ENCODE peak calls at places on chromosomes 12 and 14, in seven cellular contexts. S, B, V, A, F, Y and K are unnamed samples.

GRCh38 chr12:38823314-38823713 is 82.1 kb downstream of the CPNE8 start:
- DNase-seq in Y (no peak), A (no peak), S (no peak), B (no peak), V (no peak), F (no peak), K (no peak)

GRCh38 chr14:76759589-76759988 is 1.7 kb upstream of the VASH1 start:
- DNase-seq in B (no peak), V (peak; percentile 1), A (no peak), F (no peak), S (no peak), Y (no peak), K (peak; percentile 2)

GRCh38 chr12:88993655-88994054 is 358.6 kb downstream of the DUSP6 start:
- DNase-seq in B (no peak), Y (no peak), F (peak; percentile 36), S (no peak), A (peak; percentile 65), V (peak; percentile 19), K (peak; percentile 5)

GRCh38 chr12:116122639-116123038 is 154.9 kb downstream of the MED13L start:
- DNase-seq in Y (no peak), V (no peak), A (no peak), S (no peak), F (no peak), B (no peak), K (no peak)

GRCh38 chr12:112153900-112154234 is 28.5 kb downstream of the TRAFD1 start:
- DNase-seq in Y (no peak), F (no peak), S (no peak), V (no peak), B (no peak), A (no peak), K (no peak)

GRCh38 chr12:49636979-49637378 is 13.6 kb downstream of the PRPF40B start:
- DNase-seq in F (peak; percentile 58), V (peak; percentile 87), B (peak; percentile 52), A (peak; percentile 84), S (peak; percentile 82), Y (peak; percentile 52), K (peak; percentile 32)

GRCh38 chr14:92143309-92143708 is 21.5 kb downstream of the CPSF2 start:
- DNase-seq in Y (no peak), B (no peak), V (no peak), F (no peak), S (no peak), A (no peak), K (no peak)

GRCh38 chr12:52062167-52063080 is 7.4 kb upstream of the ATG101 start:
- DNase-seq in S (peak; percentile 76), V (peak; percentile 57), F (no peak), A (no peak), B (no peak), Y (no peak), K (no peak)

GRCh38 chr14:61797304-61797703 is 35.1 kb downstream of the SNAPC1 start:
- DNase-seq in B (no peak), S (no peak), F (no peak), A (no peak), Y (no peak), V (no peak), K (no peak)

GRCh38 chr14:74904623-74905503 is 18.2 kb downstream of the RPS6KL1 start:
- DNase-seq in S (no peak), Y (no peak), F (no peak), B (no peak), V (no peak), A (no peak), K (no peak)

GRCh38 chr14:74906923-74907620 is 16.0 kb downstream of the RPS6KL1 start:
- DNase-seq in V (no peak), F (no peak), S (no peak), Y (no peak), B (peak; percentile 62), A (peak; percentile 56), K (no peak)

GRCh38 chr14:74907744-74908143 is 15.3 kb downstream of the RPS6KL1 start:
- DNase-seq in V (no peak), A (no peak), F (no peak), B (no peak), Y (no peak), S (no peak), K (no peak)

GRCh38 chr14:74902941-74903705 is 19.9 kb downstream of the RPS6KL1 start:
- DNase-seq in F (no peak), Y (no peak), B (no peak), S (no peak), A (peak; percentile 34), V (no peak), K (no peak)

GRCh38 chr14:74905595-74906142 is 17.4 kb downstream of the RPS6KL1 start:
- DNase-seq in S (peak; percentile 87), Y (peak; percentile 77), F (peak; percentile 36), A (peak; percentile 85), B (peak; percentile 77), V (peak; percentile 86), K (peak; percentile 55)
- TF ChIP-seq POLR2AphosphoS5 in S (no peak), Y (no peak), F (no peak), A (no peak), B (no peak), V (peak; percentile 56), K (peak; percentile 20)

DNA sequence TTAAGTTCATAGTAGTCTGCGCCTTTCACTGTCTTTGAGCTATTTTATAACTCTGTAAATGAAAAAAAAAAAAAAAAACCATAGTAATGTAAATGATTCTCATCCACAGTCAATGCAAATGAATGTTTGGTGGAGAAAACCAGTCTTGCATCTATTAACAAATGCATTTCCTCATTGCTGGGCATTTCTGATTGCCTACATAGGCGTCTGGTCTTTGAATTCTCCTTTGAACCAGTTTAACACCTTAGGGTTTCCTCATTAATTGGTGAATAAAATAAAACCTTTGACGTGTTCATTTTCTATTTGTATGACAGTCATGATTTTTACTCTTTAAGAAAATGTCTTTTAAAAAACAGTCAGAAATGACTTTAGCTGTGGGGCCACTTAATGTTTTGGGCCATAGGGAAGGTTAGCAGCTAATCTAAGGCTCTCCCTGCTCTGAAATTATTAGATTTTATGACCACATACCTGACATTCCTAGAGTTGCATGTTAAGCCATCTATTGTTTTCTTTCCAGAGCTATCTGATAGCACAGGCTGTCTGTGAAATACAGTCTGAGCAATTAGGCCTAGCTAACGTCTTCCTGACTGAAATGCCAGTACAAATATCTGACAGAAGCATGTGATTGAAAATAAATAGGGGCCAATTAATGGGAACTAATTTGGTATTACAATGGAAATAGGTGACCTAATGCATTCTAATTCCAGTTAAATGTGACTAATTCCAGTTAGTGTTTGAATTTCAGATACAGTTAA is 114.9 kb downstream of the C12orf75 start:
- DNase-seq in F (peak; percentile 5), V (no peak), Y (no peak), S (no peak), A (peak; percentile 37), B (no peak), K (no peak)
- H3K27ac ChIP-seq in F (no peak overlapping the region), V (peak overlapping the region; percentile 65), Y (no peak overlapping the region), S (peak overlapping the region; percentile 52), A (peak overlapping the region; percentile 18), B (no peak overlapping the region), K (no peak overlapping the region)

GRCh38 chr12:119660074-119660473 is 7.9 kb upstream of the PRKAB1 start:
- DNase-seq in Y (no peak), A (no peak), V (no peak), B (no peak), S (no peak), F (no peak), K (no peak)

GRCh38 chr12:119659289-119659897 is 8.5 kb upstream of the PRKAB1 start:
- DNase-seq in V (peak; percentile 69), B (peak; percentile 47), S (no peak), A (peak; percentile 47), Y (no peak), F (peak; percentile 46), K (no peak)

GRCh38 chr12:119665164-119665929 is 2.6 kb upstream of the PRKAB1 start:
- DNase-seq in V (no peak), S (no peak), B (no peak), F (no peak), A (no peak), Y (no peak), K (no peak)

GRCh38 chr12:119664642-119665041 is 3.3 kb upstream of the PRKAB1 start:
- DNase-seq in Y (no peak), S (no peak), F (no peak), V (no peak), B (no peak), A (no peak), K (no peak)

GRCh38 chr12:119661882-119662281 is 6.1 kb upstream of the PRKAB1 start:
- DNase-seq in B (no peak), A (no peak), F (no peak), V (no peak), Y (no peak), S (no peak), K (no peak)
- TF ChIP-seq POLR2AphosphoS5 in B (no peak), A (no peak), F (no peak), V (no peak), Y (no peak), S (no peak), K (no peak)

DNA sequence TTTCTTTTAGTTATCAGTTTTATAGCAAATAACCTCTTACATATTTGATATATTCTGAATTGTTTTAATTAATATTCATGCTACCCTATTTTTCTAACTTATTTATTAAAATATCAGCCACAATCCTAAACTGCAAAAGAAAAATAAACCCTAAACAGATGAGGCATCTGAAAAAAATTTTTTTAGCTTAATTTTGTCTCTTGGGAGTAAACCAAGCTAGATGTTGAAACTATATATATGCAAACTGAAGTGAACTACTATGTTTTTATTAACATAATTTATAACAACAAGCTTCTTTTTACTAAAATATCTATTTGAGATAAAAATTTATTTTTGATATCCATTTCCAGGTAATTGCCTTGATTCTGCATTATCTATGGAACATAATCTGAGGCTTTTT is 87.6 kb downstream of the PTPRQ start:
- DNase-seq in B (no peak), S (no peak), Y (no peak), F (no peak), A (no peak), V (no peak), K (no peak)
- H3K27ac ChIP-seq in B (no peak overlapping the region), S (no peak overlapping the region), Y (no peak overlapping the region), F (no peak overlapping the region), A (no peak overlapping the region), V (no peak overlapping the region), K (no peak overlapping the region)

GRCh38 chr12:29769162-29769820 is 14.5 kb downstream of the TMTC1 start:
- DNase-seq in A (no peak), S (no peak), Y (no peak), V (no peak), B (no peak), F (no peak), K (no peak)
- TF ChIP-seq POLR2AphosphoS5 in A (no peak), S (no peak), Y (no peak), V (no peak), B (no peak), F (no peak), K (no peak)

DNA sequence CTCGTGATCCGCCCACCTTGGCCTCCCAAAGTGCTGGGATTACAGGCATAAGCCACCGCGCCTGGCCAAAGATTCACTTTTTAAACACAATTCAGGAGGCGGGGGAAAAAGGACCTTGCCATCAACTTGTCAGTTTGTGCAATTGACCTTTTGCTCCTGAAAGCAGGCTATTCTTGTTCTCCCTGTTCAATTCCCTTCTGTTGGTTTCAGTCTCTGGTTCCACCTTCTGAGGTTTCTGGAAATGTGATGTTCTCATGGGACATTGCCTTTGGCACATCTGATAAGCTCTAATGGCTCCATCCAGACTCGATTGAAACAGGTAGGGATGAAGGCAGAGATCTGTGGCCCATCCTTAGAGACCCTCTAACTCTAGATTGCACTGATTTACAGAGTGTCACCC is 17.9 kb upstream of the CCDC85C start:
- DNase-seq in V (no peak), S (no peak), B (no peak), F (no peak), A (no peak), Y (no peak), K (no peak)
- H3K27ac ChIP-seq in V (peak overlapping the region; percentile 77), S (no peak overlapping the region), B (no peak overlapping the region), F (no peak overlapping the region), A (no peak overlapping the region), Y (no peak overlapping the region), K (no peak overlapping the region)